ENCODE peak calls at places on chromosome 14, in seven cellular contexts. H is colonic mucosa, J is GM23338, V is HCT116, Z is lower lobe of right lung, M is MM.1S, T is hepatocyte. R is an unnamed sample.

GRCh38 chr14:41051801-41052200 is 554.9 kb upstream of the LRFN5 start:
- DNase-seq in H (no peak), J (peak), V (no peak), Z (no peak), M (no peak), T (no peak), R (no peak)

GRCh38 chr14:21997300-21997699 is 323.7 kb upstream of the OR4E1 start:
- DNase-seq in H (no peak), J (peak), V (peak), Z (no peak), M (peak), T (peak), R (peak)

GRCh38 chr14:68941820-68942219 is 37.3 kb downstream of the ACTN1 start:
- DNase-seq in H (no peak), J (peak), V (no peak), Z (no peak), M (no peak), T (peak), R (peak)

GRCh38 chr14:64550539-64551333 is 975 bp downstream of the PPP1R36 start:
- DNase-seq in H (no peak), J (no peak), V (no peak), Z (no peak), M (no peak), T (no peak), R (no peak)

GRCh38 chr14:80491131-80491530 is 279.8 kb upstream of the DIO2 start:
- DNase-seq in H (peak), J (peak), V (no peak), Z (no peak), M (peak), T (peak), R (no peak)

GRCh38 chr14:102966256-102966655 is 43.8 kb downstream of the AMN start:
- DNase-seq in H (no peak), J (no peak), V (no peak), Z (no peak), M (no peak), T (no peak), R (no peak)

GRCh38 chr14:101552786-101553231 is 8.5 kb upstream of the DIO3 start:
- DNase-seq in H (peak), J (no peak), V (no peak), Z (no peak), M (no peak), T (no peak), R (no peak)

GRCh38 chr14:106459971-106460730 is 933.8 kb downstream of the TMEM121 start:
- DNase-seq in H (no peak), J (peak), V (no peak), Z (no peak), M (peak), T (no peak), R (no peak)

GRCh38 chr14:103524002-103524785 is 1.6 kb upstream of the CKB start:
- DNase-seq in H (peak), J (no peak), V (no peak), Z (no peak), M (no peak), T (no peak), R (no peak)

DNA sequence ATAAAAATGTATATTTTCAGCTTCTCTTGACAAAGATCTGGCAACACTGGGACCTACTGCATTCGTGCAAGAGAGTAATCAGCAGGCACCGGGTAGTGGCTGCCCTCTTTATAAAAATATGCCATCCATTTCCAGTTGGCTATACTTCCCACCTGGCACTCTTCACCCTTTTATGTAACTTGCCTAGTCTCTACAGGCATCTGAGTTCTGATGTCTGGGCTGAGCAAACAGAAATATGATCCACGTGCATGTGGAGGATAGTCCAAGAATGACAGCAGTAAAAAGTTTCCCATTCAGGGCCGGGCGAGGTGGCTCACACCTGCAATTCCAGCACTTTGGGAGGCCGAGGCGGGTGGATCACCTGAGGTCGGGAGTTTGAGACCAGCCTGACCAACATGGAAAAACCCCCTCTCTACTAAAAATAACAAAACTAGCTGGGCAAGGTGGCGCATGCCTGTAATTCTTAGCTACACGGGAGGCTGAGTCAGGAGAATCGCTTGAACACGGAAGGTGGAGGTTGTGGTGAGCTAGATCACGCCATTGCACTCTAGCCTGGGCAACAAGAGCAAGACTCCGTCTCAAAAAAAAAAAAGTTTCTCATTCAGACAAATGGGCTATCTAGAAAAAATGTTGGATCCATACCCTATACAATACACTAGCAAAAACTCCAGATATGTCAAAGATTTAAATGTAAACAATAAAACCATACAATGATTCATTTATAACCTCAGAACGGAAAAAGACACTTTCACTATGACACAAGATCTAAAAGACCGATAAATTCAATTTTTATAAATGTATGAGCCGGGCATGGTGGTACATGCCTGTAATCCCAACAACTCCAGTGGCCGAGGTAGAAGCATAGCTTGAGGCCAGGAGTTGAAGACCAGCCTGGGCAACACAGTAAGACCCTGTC is 2.2 kb upstream of the SOS2 start:
- DNase-seq in H (no peak), J (no peak), V (no peak), Z (no peak), M (no peak), T (no peak), R (no peak)
- H3K4me3 ChIP-seq in H (no peak), J (no peak), V (no peak), Z (no peak), M (no peak), T (no peak), R (no peak)

GRCh38 chr14:57837267-57837666 is 28.6 kb downstream of the SLC35F4 start:
- DNase-seq in H (no peak), J (peak), V (no peak), Z (no peak), M (no peak), T (no peak), R (no peak)
- TF ChIP-seq CTCF in H (no peak), J (no peak), V (no peak), Z (no peak), M (no peak), T (no peak), R (peak)

GRCh38 chr14:88871429-88871828 is 47.0 kb downstream of the TTC8 start:
- DNase-seq in H (no peak), J (no peak), V (no peak), Z (no peak), M (no peak), T (no peak), R (no peak)
- H3K4me3 ChIP-seq in H (no peak), J (no peak), V (no peak), Z (no peak), M (no peak), T (no peak), R (no peak)

GRCh38 chr14:23351681-23352505 is 794 bp downstream of the SLC22A17 start:
- DNase-seq in H (no peak), J (peak), V (no peak), Z (no peak), M (no peak), T (peak), R (no peak)
- TF ChIP-seq CTCF in H (no peak), J (peak), V (no peak), Z (no peak), M (no peak), T (peak), R (peak)

DNA sequence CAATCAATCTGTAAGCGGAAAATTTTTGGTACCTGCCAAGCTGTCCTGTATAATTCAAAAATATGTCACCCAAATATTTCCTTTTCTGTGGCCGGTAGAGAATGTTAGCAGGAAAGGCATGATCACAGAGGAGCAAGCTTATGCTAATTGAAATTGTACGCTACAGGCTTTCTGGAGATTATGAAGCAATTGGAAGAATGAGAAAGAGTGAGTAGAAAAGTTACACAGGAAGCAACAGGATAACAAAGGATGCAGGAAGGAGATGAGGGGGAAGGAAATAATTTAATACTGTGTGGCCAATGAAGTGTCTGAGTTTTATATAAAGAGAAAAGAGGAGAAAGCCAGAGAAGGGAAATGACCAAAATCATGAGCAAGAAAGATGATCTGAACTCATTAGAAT is 627.2 kb upstream of the STXBP6 start:
- DNase-seq in H (no peak), J (no peak), V (no peak), Z (no peak), M (no peak), T (no peak), R (no peak)
- H3K4me3 ChIP-seq in H (no peak), J (no peak), V (no peak), Z (no peak), M (no peak), T (no peak), R (no peak)

GRCh38 chr14:52776816-52777215 is 14.6 kb downstream of the GNPNAT1 start:
- DNase-seq in H (no peak), J (peak), V (no peak), Z (no peak), M (no peak), T (no peak), R (no peak)
- TF ChIP-seq CTCF in H (no peak), J (peak), V (no peak), Z (no peak), M (no peak), T (no peak), R (no peak)